ENCODE peak calls at places on chromosome 6, in ten cellular contexts. X, E, C, M, J, Y, Q, A, T and I are unnamed samples.

GRCh38 chr6:161242779-161243693 is 30.8 kb downstream of the AGPAT4 start:
- DNase-seq in X (peak), E (no peak), C (no peak), M (peak), J (no peak), Y (no peak), Q (no peak), A (no peak), T (no peak), I (peak)

GRCh38 chr6:163585932-163586437 is 171.5 kb downstream of the QKI start:
- DNase-seq in X (peak), E (peak), C (no peak), M (peak), J (no peak), Y (peak), Q (no peak), A (no peak), T (peak), I (peak)

GRCh38 chr6:89974776-89975175 is 80.5 kb downstream of the GJA10 start:
- DNase-seq in X (no peak), E (no peak), C (no peak), M (no peak), J (no peak), Y (no peak), Q (no peak), A (no peak), T (no peak), I (no peak)

GRCh38 chr6:137704802-137705165 is 162.3 kb upstream of the TNFAIP3 start:
- DNase-seq in X (no peak), E (no peak), C (no peak), M (no peak), J (no peak), Y (no peak), Q (no peak), A (no peak), T (no peak), I (no peak)

GRCh38 chr6:80223743-80224212 is 117.3 kb downstream of the BCKDHB start:
- DNase-seq in X (peak), E (peak), C (no peak), M (no peak), J (no peak), Y (no peak), Q (no peak), A (no peak), T (no peak), I (peak)

GRCh38 chr6:18997375-18997826 is 610.3 kb downstream of the RNF144B start:
- DNase-seq in X (peak), E (peak), C (peak), M (no peak), J (peak), Y (no peak), Q (no peak), A (no peak), T (peak), I (peak)

GRCh38 chr6:120826253-120826652 is 508.0 kb downstream of the TBC1D32 start:
- DNase-seq in X (peak), E (peak), C (peak), M (no peak), J (no peak), Y (no peak), Q (peak), A (no peak), T (peak), I (no peak)

GRCh38 chr6:167750956-167751358 is 75.8 kb upstream of the AFDN start:
- DNase-seq in X (no peak), E (no peak), C (peak), M (no peak), J (no peak), Y (peak), Q (peak), A (no peak), T (peak), I (no peak)

GRCh38 chr6:37210313-37210898 is 40.5 kb downstream of the PIM1 start:
- DNase-seq in X (peak), E (peak), C (peak), M (no peak), J (peak), Y (no peak), Q (peak), A (peak), T (peak), I (peak)

GRCh38 chr6:26401389-26401986 is 587 bp upstream of the BTN3A1 start:
- DNase-seq in X (no peak), E (no peak), C (no peak), M (no peak), J (no peak), Y (no peak), Q (no peak), A (no peak), T (no peak), I (no peak)

GRCh38 chr6:99110004-99110403 is 162.3 kb upstream of the FBXL4 start:
- DNase-seq in X (no peak), E (no peak), C (no peak), M (no peak), J (no peak), Y (no peak), Q (no peak), A (no peak), T (no peak), I (no peak)

GRCh38 chr6:31706599-31706998 is at the start of gene LY6G6F:
- DNase-seq in X (peak), E (peak), C (no peak), M (no peak), J (no peak), Y (no peak), Q (no peak), A (no peak), T (no peak), I (no peak)

GRCh38 chr6:31701666-31702420 is 1.3 kb downstream of the ABHD16A start:
- DNase-seq in X (peak), E (peak), C (no peak), M (peak), J (no peak), Y (peak), Q (no peak), A (no peak), T (peak), I (no peak)

GRCh38 chr6:31700716-31701401 is 2.3 kb downstream of the ABHD16A start:
- DNase-seq in X (no peak), E (no peak), C (no peak), M (no peak), J (no peak), Y (no peak), Q (no peak), A (no peak), T (no peak), I (no peak)

GRCh38 chr6:31702421-31702818 is 704 bp downstream of the ABHD16A start:
- DNase-seq in X (no peak), E (no peak), C (no peak), M (no peak), J (no peak), Y (no peak), Q (no peak), A (no peak), T (no peak), I (no peak)

DNA sequence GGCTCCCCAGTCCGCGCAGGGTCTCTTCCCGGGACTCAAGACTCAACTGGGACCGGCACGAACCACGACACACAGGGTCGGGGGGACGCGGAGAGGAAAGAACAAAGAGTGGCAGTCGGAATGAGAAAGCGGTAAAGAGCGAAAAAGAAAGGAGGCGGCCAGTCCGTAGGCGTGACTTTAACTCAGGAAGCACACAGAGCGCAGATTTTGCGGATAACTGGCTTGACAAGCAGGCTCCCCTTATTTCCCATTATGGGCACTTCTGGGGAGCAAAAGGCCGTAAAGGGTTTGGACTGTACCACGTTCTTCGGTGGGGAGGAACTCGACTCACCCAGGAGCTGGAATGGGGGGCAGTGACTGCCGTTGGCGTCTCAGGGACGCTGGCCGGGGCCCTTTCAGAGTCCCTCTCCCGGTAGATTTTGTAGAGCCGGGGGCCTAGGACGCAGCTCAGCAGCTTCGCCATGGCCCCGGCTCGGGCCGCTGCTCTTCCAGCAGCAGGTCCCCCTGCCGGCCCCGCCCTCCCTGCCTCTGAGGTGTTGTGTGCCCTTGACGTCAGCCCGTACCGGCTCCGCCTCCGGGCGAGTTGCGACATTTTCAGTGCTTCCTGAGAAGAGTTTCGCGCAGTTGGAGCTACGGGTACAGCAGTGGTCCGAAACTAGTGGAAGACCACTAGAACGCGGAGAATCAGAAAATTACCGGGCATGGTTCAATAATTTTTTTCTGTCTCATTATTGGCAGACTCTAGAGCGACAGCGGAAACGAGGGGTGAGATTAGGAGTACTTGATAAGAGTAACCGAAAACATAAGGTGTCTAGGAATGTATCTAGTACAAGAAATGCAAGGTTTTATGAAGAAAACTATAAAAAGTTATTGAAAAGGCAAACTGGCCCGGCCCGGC is at the start of gene ABHD16A:
- DNase-seq in X (peak), E (peak), C (peak), M (peak), J (peak), Y (peak), Q (peak), A (peak), T (peak), I (peak)
- TF ChIP-seq CTCF in X (no peak), E (no peak), C (no peak), M (peak), J (no peak), Y (peak), Q (peak), A (no peak), T (peak), I (no peak)

DNA sequence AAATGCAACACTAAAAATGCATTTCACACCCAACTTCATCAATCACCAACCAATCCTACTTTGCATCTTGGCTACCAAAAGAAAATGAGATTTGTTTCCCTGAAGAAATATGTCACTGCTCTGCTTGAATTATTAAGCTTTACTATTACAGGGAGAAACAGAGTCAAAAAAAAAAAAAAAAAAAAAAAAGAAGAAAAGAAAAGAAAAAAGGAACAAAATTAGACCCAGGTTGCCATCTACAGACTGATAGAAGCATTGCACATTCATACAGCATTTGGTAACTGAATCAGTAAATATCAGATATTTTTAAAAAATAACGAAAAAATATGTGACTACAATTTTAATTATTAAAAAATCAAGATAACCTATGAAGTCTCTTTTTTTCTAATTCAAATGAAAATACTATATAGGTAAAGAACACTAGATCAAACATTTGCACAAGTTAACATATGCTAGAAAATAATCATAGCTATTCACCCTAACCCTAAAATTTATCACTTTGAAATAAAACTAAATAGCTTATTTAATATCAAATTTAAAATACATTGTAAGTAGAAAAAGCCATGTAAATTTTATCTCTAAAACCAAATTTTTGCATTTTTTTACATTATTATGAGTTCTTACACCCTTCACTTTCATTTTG is 83.3 kb downstream of the DCDC2 start:
- DNase-seq in X (peak), E (peak), C (no peak), M (no peak), J (no peak), Y (no peak), Q (no peak), A (no peak), T (no peak), I (no peak)
- TF ChIP-seq CTCF in X (peak), E (peak), C (no peak), M (peak), J (peak), Y (peak), Q (no peak), A (peak), T (peak), I (peak)

GRCh38 chr6:38933426-38933825 is 115.2 kb upstream of the GLP1R start:
- DNase-seq in X (peak), E (peak), C (no peak), M (no peak), J (no peak), Y (no peak), Q (no peak), A (no peak), T (peak), I (no peak)
- TF ChIP-seq CTCF in X (no peak), E (peak), C (no peak), M (no peak), J (no peak), Y (no peak), Q (peak), A (no peak), T (peak), I (no peak)

GRCh38 chr6:100881707-100882040 is 545 bp upstream of the ASCC3 start:
- DNase-seq in X (no peak), E (peak), C (no peak), M (no peak), J (no peak), Y (no peak), Q (no peak), A (no peak), T (no peak), I (no peak)

GRCh38 chr6:100880901-100881706 is at the start of gene ASCC3:
- DNase-seq in X (peak), E (peak), C (peak), M (peak), J (peak), Y (peak), Q (peak), A (peak), T (peak), I (peak)

GRCh38 chr6:100883347-100883746 is 2.2 kb upstream of the ASCC3 start:
- DNase-seq in X (no peak), E (no peak), C (no peak), M (no peak), J (no peak), Y (no peak), Q (no peak), A (no peak), T (no peak), I (no peak)

GRCh38 chr6:100889351-100889750 is 8.2 kb upstream of the ASCC3 start:
- DNase-seq in X (no peak), E (no peak), C (no peak), M (no peak), J (no peak), Y (no peak), Q (no peak), A (no peak), T (no peak), I (no peak)

DNA sequence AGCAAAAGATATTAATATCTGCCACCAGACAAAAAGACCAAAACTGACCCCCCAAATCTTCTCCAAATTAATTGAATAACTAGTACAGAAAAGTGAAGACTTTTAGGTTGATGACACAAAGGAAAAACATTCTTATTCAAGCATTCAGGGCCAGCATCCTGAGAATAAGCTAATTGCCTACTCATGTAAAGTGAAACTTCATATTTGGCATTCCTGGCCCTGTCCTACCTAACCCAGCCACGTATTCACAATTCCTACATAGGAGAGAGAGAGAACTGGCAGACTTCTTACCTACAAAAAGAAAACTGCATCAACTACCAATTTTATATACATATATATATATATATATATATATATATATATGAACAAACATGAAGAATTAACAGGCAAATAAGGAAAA is 4.9 kb upstream of the ASCC3 start:
- DNase-seq in X (peak), E (no peak), C (no peak), M (no peak), J (no peak), Y (no peak), Q (no peak), A (no peak), T (no peak), I (no peak)
- TF ChIP-seq CTCF in X (no peak), E (no peak), C (no peak), M (no peak), J (no peak), Y (no peak), Q (no peak), A (no peak), T (no peak), I (no peak)